ENCODE peak calls at places on chromosomes 13 and 19, in seven cellular contexts. M is IMR-90, A is H9, L is mesendoderm, V is H1, E is mesenchymal stem cell, R is trophoblast cell. O is an unnamed sample.

GRCh38 chr19:41156207-41156606 is 36.8 kb upstream of the CYP2S1 start:
- DNase-seq in M (no peak), A (no peak), L (no peak), V (no peak), E (no peak), R (no peak), O (no peak)

GRCh38 chr19:41698746-41699230 is 9.6 kb upstream of the CEACAM5 start:
- DNase-seq in M (no peak), A (no peak), L (no peak), V (no peak), E (no peak), R (no peak), O (no peak)

GRCh38 chr19:47994209-47994802 is at the start of gene ELSPBP1:
- DNase-seq in M (no peak), A (no peak), L (no peak), V (no peak), E (peak; percentile 21), R (no peak), O (no peak)

GRCh38 chr19:43774103-43774939 is 6.5 kb downstream of the KCNN4 start:
- DNase-seq in M (peak; percentile 58), A (peak; percentile 87), L (peak; percentile 78), V (peak; percentile 84), E (peak; percentile 69), R (no peak), O (peak; percentile 57)

GRCh38 chr13:112855859-112856258 is 113.2 kb upstream of the MCF2L start:
- DNase-seq in M (no peak), A (no peak), L (no peak), V (no peak), E (no peak), R (no peak), O (no peak)

GRCh38 chr19:5792224-5792623 is 1.3 kb upstream of the DUS3L start:
- DNase-seq in M (no peak), A (no peak), L (no peak), V (no peak), E (no peak), R (no peak), O (no peak)

GRCh38 chr13:111398196-111398595 is 77.8 kb downstream of the TEX29 start:
- DNase-seq in M (no peak), A (no peak), L (no peak), V (no peak), E (no peak), R (no peak), O (no peak)

GRCh38 chr13:33144358-33144784 is 128.1 kb downstream of the KL start:
- DNase-seq in M (no peak), A (no peak), L (no peak), V (no peak), E (no peak), R (no peak), O (no peak)

GRCh38 chr13:110520431-110521295 is 40.9 kb downstream of the RAB20 start:
- DNase-seq in M (peak; percentile 53), A (no peak), L (no peak), V (no peak), E (peak; percentile 45), R (peak; percentile 45), O (no peak)

GRCh38 chr19:42634409-42635232 is 39.9 kb upstream of the CEACAM8 start:
- DNase-seq in M (peak; percentile 20), A (no peak), L (peak; percentile 5), V (peak; percentile 47), E (no peak), R (peak; percentile 27), O (no peak)

GRCh38 chr13:62556973-62557372 is 1141.3 kb upstream of the PCDH20 start:
- DNase-seq in M (peak; percentile 8), A (no peak), L (no peak), V (no peak), E (no peak), R (no peak), O (no peak)

GRCh38 chr19:44050740-44051653 is 839 bp upstream of the ZNF223 start:
- DNase-seq in M (no peak), A (peak; percentile 37), L (no peak), V (no peak), E (peak; percentile 17), R (no peak), O (no peak)

GRCh38 chr19:16040642-16041041 is 35.7 kb upstream of the TPM4 start:
- DNase-seq in M (peak; percentile 10), A (no peak), L (no peak), V (no peak), E (peak; percentile 17), R (no peak), O (no peak)

GRCh38 chr19:42532881-42533280 is 4.6 kb upstream of the CEACAM1 start:
- DNase-seq in M (no peak), A (no peak), L (no peak), V (peak; percentile 33), E (no peak), R (no peak), O (no peak)

GRCh38 chr13:96821381-96821780 is 172.9 kb downstream of the OXGR1 start:
- DNase-seq in M (peak; percentile 12), A (no peak), L (no peak), V (no peak), E (peak; percentile 23), R (no peak), O (no peak)

GRCh38 chr19:32611161-32611560 is 30.2 kb downstream of the PDCD5 start:
- DNase-seq in M (no peak), A (no peak), L (no peak), V (no peak), E (no peak), R (no peak), O (no peak)

GRCh38 chr13:35470671-35471465 is 5.6 kb downstream of the MAB21L1 start:
- DNase-seq in M (peak; percentile 2), A (peak; percentile 75), L (peak; percentile 85), V (peak; percentile 80), E (peak; percentile 11), R (no peak), O (peak; percentile 71)
- H2BK5ac ChIP-seq in M (no peak overlapping the region), A (no peak overlapping the region), L (no peak overlapping the region), V (no peak overlapping the region), E (no peak overlapping the region), R (no peak overlapping the region), O (no peak overlapping the region)

GRCh38 chr19:12703056-12703455 is 6.6 kb upstream of the FBXW9 start:
- DNase-seq in M (peak; percentile 43), A (peak; percentile 95), L (peak; percentile 97), V (peak; percentile 89), E (peak; percentile 55), R (no peak), O (peak; percentile 85)
- H2BK5ac ChIP-seq in M (no peak overlapping the region), A (no peak overlapping the region), L (no peak overlapping the region), V (no peak overlapping the region), E (no peak overlapping the region), R (no peak overlapping the region), O (no peak overlapping the region)

GRCh38 chr19:28915737-28916460 is 297.1 kb downstream of the UQCRFS1 start:
- DNase-seq in M (no peak), A (no peak), L (peak; percentile 36), V (no peak), E (no peak), R (no peak), O (no peak)
- H2BK5ac ChIP-seq in M (no peak overlapping the region), A (no peak overlapping the region), L (no peak overlapping the region), V (no peak overlapping the region), E (no peak overlapping the region), R (no peak overlapping the region), O (no peak overlapping the region)

GRCh38 chr19:7614859-7615741 is 14.2 kb downstream of the XAB2 start:
- DNase-seq in M (no peak), A (no peak), L (no peak), V (no peak), E (no peak), R (no peak), O (no peak)
- H2BK5ac ChIP-seq in M (no peak overlapping the region), A (no peak overlapping the region), L (no peak overlapping the region), V (no peak overlapping the region), E (no peak overlapping the region), R (no peak overlapping the region), O (no peak overlapping the region)

O was measured in neuronal stem cell.